ENCODE peak calls at places on chromosomes 4 and X, in eight cellular contexts. F is OCI-LY7, P is PC-3, W is HCT116, Q is K562, U is fibroblast of lung, L is DND-41, I is IMR-90. K is an unnamed sample.

GRCh38 chr4:60948008-60948407 is 252.1 kb upstream of the ADGRL3 start:
- DNase-seq in F (no peak), P (peak), W (no peak), Q (no peak), U (peak), L (no peak), I (peak), K (no peak)

GRCh38 chr4:48602222-48602621 is 112.2 kb downstream of the ZAR1 start:
- DNase-seq in F (no peak), P (peak), W (no peak), Q (no peak), U (peak), L (no peak), I (peak), K (no peak)

GRCh38 chr4:40238700-40239548 is 42.1 kb downstream of the RHOH start:
- DNase-seq in F (no peak), P (no peak), W (no peak), Q (peak), U (peak), L (peak), I (no peak), K (no peak)

GRCh38 chrX:79078114-79078513 is 66.4 kb upstream of the GPR174 start:
- DNase-seq in F (no peak), P (peak), W (no peak), Q (no peak), U (no peak), L (no peak), I (no peak), K (no peak)

GRCh38 chrX:9539611-9540387 is 74.9 kb downstream of the TBL1X start:
- DNase-seq in F (no peak), P (no peak), W (no peak), Q (no peak), U (no peak), L (peak), I (no peak), K (no peak)

GRCh38 chr4:114040319-114041116 is 61.1 kb upstream of the ARSJ start:
- DNase-seq in F (no peak), P (peak), W (no peak), Q (no peak), U (peak), L (peak), I (peak), K (no peak)

GRCh38 chr4:83962492-83962891 is 426.6 kb downstream of the GPAT3 start:
- DNase-seq in F (no peak), P (no peak), W (no peak), Q (no peak), U (no peak), L (no peak), I (no peak), K (no peak)

GRCh38 chr4:81723927-81724587 is 252.3 kb upstream of the RASGEF1B start:
- DNase-seq in F (peak), P (no peak), W (no peak), Q (no peak), U (peak), L (no peak), I (no peak), K (no peak)

GRCh38 chr4:1049591-1049905 is 38.1 kb downstream of the FGFRL1 start:
- DNase-seq in F (no peak), P (no peak), W (no peak), Q (no peak), U (no peak), L (no peak), I (no peak), K (no peak)

GRCh38 chr4:113591982-113592381 is 169.6 kb downstream of the CAMK2D start:
- DNase-seq in F (no peak), P (no peak), W (no peak), Q (no peak), U (peak), L (peak), I (peak), K (no peak)

GRCh38 chr4:30056016-30056415 is 664.2 kb upstream of the PCDH7 start:
- DNase-seq in F (no peak), P (no peak), W (no peak), Q (no peak), U (no peak), L (no peak), I (no peak), K (no peak)

GRCh38 chrX:56232221-56233082 is at the start of gene KLF8:
- DNase-seq in F (no peak), P (no peak), W (peak), Q (peak), U (peak), L (no peak), I (no peak), K (peak)

GRCh38 chrX:39883664-39884063 is 214.1 kb downstream of the BCOR start:
- DNase-seq in F (no peak), P (no peak), W (no peak), Q (no peak), U (no peak), L (no peak), I (no peak), K (no peak)

GRCh38 chrX:132041016-132041415 is 17.9 kb downstream of the STK26 start:
- DNase-seq in F (no peak), P (peak), W (no peak), Q (no peak), U (no peak), L (no peak), I (no peak), K (no peak)

GRCh38 chr4:171924761-171925376 is 111.7 kb downstream of the GALNTL6 start:
- DNase-seq in F (no peak), P (no peak), W (no peak), Q (no peak), U (no peak), L (no peak), I (no peak), K (no peak)

GRCh38 chr4:123390846-123391456 is 5.6 kb upstream of the SPRY1 start:
- DNase-seq in F (peak), P (peak), W (peak), Q (peak), U (peak), L (no peak), I (peak), K (no peak)
- TF ChIP-seq CTCF in F (peak), P (peak), W (peak), Q (peak), U (peak), L (peak), I (peak), K (no peak)

DNA sequence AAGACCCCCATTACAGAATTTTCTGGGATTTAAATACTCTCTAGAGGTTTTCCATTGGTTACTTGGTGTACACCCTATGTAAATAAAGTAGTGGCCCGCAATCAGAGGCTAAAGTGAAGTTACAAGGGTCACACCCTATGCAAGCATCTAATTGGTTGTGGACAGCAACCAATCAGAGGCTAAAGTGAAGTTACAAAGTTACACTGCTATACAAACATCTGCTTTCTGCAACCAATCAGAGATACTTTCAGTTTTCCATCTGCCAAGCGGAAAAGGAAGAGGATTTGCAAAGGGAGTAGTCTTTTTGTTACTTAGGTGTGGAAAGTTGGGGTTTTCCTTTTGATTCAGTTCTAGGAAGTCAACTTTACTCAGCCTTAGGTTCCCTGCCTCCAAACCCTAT is 2.0 kb upstream of the ATRX start:
- DNase-seq in F (peak), P (no peak), W (peak), Q (no peak), U (peak), L (peak), I (peak), K (no peak)
- H2AFZ ChIP-seq in F (peak), P (peak), W (peak), Q (peak), U (peak), L (peak), I (no peak), K (no peak)

GRCh38 chrX:119004920-119005524 is 30.6 kb downstream of the LONRF3 start:
- DNase-seq in F (peak), P (peak), W (no peak), Q (peak), U (peak), L (peak), I (peak), K (no peak)

GRCh38 chrX:119010491-119010890 is 36.1 kb downstream of the LONRF3 start:
- DNase-seq in F (no peak), P (no peak), W (no peak), Q (no peak), U (no peak), L (no peak), I (no peak), K (no peak)

GRCh38 chrX:119007189-119007770 is 32.9 kb downstream of the LONRF3 start:
- DNase-seq in F (no peak), P (no peak), W (no peak), Q (no peak), U (no peak), L (no peak), I (no peak), K (no peak)

GRCh38 chrX:119009071-119009470 is 34.7 kb downstream of the LONRF3 start:
- DNase-seq in F (no peak), P (no peak), W (no peak), Q (no peak), U (no peak), L (no peak), I (no peak), K (no peak)

DNA sequence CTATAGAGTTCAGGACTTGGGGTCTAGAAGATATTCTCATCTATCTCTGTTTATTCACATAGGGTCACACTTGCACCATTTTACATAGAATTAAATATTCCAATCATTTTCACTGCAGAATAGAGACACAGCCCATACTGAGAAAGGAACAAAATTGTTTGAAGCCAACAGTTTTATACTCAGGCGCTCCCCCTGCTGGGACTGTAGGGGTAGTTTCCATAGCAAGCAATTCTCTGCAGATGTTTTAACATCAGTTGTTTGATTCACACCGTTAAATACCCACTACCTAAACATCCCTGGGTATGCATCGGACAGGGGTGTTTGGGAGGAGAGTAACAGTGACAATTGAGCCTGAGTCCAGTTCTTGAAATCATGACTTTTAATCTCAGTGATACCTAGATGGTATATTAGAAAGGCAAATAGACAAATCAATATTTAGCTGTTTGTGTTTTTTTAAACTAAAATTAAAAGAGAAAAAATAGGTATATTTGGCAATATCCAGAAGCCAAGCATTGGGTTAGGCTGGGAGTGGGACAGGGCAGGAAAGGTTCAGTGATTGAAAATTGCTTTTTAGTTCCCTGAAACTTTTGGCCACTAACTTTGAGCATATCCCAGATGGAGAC is 33.8 kb downstream of the LONRF3 start:
- DNase-seq in F (peak), P (peak), W (no peak), Q (peak), U (peak), L (peak), I (peak), K (no peak)
- TF ChIP-seq CTCF in F (peak), P (peak), W (peak), Q (peak), U (peak), L (peak), I (peak), K (peak)

GRCh38 chr4:58723954-58724353 is 1613.8 kb upstream of the IGFBP7 start:
- DNase-seq in F (no peak), P (no peak), W (no peak), Q (no peak), U (no peak), L (no peak), I (no peak), K (no peak)
- H2AFZ ChIP-seq in F (no peak), P (no peak), W (no peak), Q (no peak), U (no peak), L (no peak), I (no peak), K (no peak)

GRCh38 chrX:106220177-106220576 is 52.1 kb downstream of the PWWP3B start:
- DNase-seq in F (peak), P (peak), W (no peak), Q (no peak), U (no peak), L (no peak), I (no peak), K (no peak)
- TF ChIP-seq CTCF in F (peak), P (peak), W (peak), Q (no peak), U (no peak), L (no peak), I (no peak), K (peak)

GRCh38 chr4:6732441-6733357 is 16.7 kb downstream of the BLOC1S4 start:
- DNase-seq in F (no peak), P (peak), W (peak), Q (peak), U (peak), L (no peak), I (peak), K (no peak)
- H2AFZ ChIP-seq in F (no peak), P (peak), W (peak), Q (peak), U (peak), L (no peak), I (peak), K (peak)

GRCh38 chrX:54449929-54450328 is 9.7 kb downstream of the TSR2 start:
- DNase-seq in F (no peak), P (no peak), W (no peak), Q (no peak), U (no peak), L (no peak), I (no peak), K (no peak)

GRCh38 chrX:54447461-54447860 is 7.3 kb downstream of the TSR2 start:
- DNase-seq in F (no peak), P (peak), W (no peak), Q (no peak), U (peak), L (peak), I (no peak), K (no peak)

GRCh38 chrX:54452920-54453319 is 12.7 kb downstream of the TSR2 start:
- DNase-seq in F (peak), P (peak), W (no peak), Q (peak), U (peak), L (peak), I (peak), K (no peak)
- TF ChIP-seq CTCF in F (peak), P (peak), W (peak), Q (peak), U (no peak), L (peak), I (peak), K (no peak)

DNA sequence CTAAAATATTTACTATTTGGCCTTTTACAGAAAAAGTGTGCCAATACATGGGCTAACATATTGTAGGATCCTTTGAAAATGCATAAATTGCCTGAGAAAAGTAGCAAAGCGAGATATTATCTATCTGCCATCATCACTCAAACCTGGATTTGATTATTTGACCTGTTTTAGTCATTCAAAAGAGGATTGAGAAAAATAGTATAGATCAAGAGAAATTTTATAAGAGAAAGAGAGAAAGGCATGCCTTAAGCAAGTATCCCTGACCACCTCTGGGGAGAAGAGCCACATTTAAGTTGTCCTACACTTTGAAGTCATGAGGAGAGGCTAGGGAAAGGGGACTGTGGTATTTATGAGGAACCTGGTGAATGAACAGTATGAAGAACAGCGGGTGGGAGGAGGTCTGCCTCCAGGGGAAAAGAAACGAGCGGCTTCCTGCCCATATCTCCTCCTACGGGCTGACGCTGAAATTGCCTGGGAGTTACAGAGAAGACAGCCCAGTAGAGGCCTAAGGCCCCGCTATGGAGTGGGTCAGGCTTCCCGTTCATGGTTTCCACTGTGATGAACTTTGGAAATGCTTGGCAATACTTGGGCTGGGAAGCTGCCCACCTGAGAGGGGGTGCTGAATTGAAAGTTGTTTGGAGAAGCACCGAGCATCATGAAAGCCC is 106.8 kb upstream of the ACSL4 start:
- DNase-seq in F (no peak), P (no peak), W (peak), Q (peak), U (no peak), L (no peak), I (no peak), K (no peak)
- H2AFZ ChIP-seq in F (no peak), P (peak), W (peak), Q (peak), U (no peak), L (no peak), I (peak), K (peak)

GRCh38 chr4:13367244-13367643 is 116.9 kb downstream of the RAB28 start:
- DNase-seq in F (no peak), P (no peak), W (no peak), Q (no peak), U (no peak), L (no peak), I (no peak), K (no peak)

GRCh38 chr4:13368262-13368661 is 115.9 kb downstream of the RAB28 start:
- DNase-seq in F (no peak), P (no peak), W (no peak), Q (peak), U (peak), L (no peak), I (peak), K (no peak)

GRCh38 chr4:13364653-13365052 is 119.5 kb downstream of the RAB28 start:
- DNase-seq in F (no peak), P (no peak), W (no peak), Q (no peak), U (no peak), L (no peak), I (no peak), K (no peak)

GRCh38 chr4:13365195-13365594 is 118.9 kb downstream of the RAB28 start:
- DNase-seq in F (no peak), P (no peak), W (no peak), Q (no peak), U (no peak), L (no peak), I (no peak), K (no peak)

GRCh38 chr4:13367691-13368090 is 116.4 kb downstream of the RAB28 start:
- DNase-seq in F (no peak), P (no peak), W (no peak), Q (no peak), U (no peak), L (no peak), I (no peak), K (no peak)
- TF ChIP-seq CTCF in F (no peak), P (no peak), W (no peak), Q (no peak), U (no peak), L (no peak), I (no peak), K (no peak)

GRCh38 chr4:158912390-158913175 is 143.8 kb downstream of the FNIP2 start:
- DNase-seq in F (no peak), P (no peak), W (no peak), Q (no peak), U (peak), L (no peak), I (peak), K (no peak)

GRCh38 chr4:158913766-158914165 is 144.9 kb downstream of the FNIP2 start:
- DNase-seq in F (no peak), P (no peak), W (no peak), Q (no peak), U (no peak), L (no peak), I (no peak), K (no peak)

GRCh38 chr4:158914178-158914577 is 145.4 kb downstream of the FNIP2 start:
- DNase-seq in F (no peak), P (peak), W (no peak), Q (no peak), U (peak), L (no peak), I (peak), K (no peak)

DNA sequence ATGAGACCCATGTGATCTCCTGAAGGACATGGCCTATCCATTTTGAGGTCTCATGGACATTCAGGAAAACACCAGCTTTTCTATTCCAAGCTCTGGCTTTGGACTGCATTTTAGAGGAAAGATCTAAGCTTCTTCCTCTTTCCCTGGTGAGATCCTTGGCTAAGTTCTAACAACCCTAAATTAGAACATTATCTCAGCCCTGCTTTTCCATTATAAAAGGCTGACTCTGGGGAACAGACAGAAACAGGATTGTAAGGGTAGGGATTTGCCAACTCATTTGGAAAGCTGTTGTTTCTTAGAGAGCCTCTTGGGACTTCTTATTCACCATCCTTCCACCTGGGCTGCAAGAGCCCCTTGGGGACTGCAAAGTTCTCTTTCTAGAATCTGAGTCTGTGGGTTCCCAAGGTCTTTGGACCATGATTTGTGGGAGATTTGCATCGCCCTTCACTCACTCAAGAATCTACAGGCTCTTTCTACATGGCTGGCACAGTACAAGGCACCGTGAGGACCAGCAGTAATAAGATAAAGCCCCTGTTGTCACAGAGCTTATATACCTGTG is 146.9 kb downstream of the FNIP2 start:
- DNase-seq in F (no peak), P (no peak), W (no peak), Q (no peak), U (no peak), L (no peak), I (no peak), K (no peak)
- H2AFZ ChIP-seq in F (no peak), P (no peak), W (no peak), Q (no peak), U (no peak), L (no peak), I (no peak), K (no peak)

K was measured in keratinocyte.